ENCODE peak calls at places on chromosomes 11 and 22, in four cellular contexts. Y is ELR, F is NCI-H187, C is WTC11. Z is an unnamed sample.

GRCh38 chr11:72519220-72519881 is 85.0 kb upstream of the CLPB start:
- DNase-seq in F (no peak), Y (peak), C (no peak), Z (no peak)

GRCh38 chr11:31397239-31397834 is 27.7 kb downstream of the DNAJC24 start:
- DNase-seq in F (no peak), C (no peak), Y (peak), Z (no peak)

GRCh38 chr11:43918662-43919061 is 23.8 kb upstream of the C11orf96 start:
- DNase-seq in C (no peak), Y (no peak), F (no peak), Z (no peak)

GRCh38 chr22:45468872-45469572 is 33.7 kb upstream of the FBLN1 start:
- DNase-seq in F (no peak), C (no peak), Y (peak), Z (no peak)

GRCh38 chr22:19291218-19291579 is 320 bp downstream of the CLTCL1 start:
- DNase-seq in C (peak), F (no peak), Y (peak), Z (no peak)

GRCh38 chr11:16820324-16821092 is 82.1 kb downstream of the C11orf58 start:
- DNase-seq in Y (peak), C (peak), F (peak), Z (peak)

GRCh38 chr11:8871283-8871775 is 39.7 kb upstream of the AKIP1 start:
- DNase-seq in F (no peak), C (peak), Y (peak), Z (peak)

GRCh38 chr11:95570845-95571244 is 218.7 kb downstream of the FAM76B start:
- DNase-seq in Y (no peak), C (no peak), F (no peak), Z (no peak)

GRCh38 chr11:70547821-70548670 is 149.7 kb downstream of the CTTN start:
- DNase-seq in Y (no peak), C (no peak), F (no peak), Z (no peak)

GRCh38 chr11:73234403-73235181 is 16.5 kb downstream of the P2RY2 start:
- DNase-seq in Y (no peak), C (no peak), F (no peak), Z (no peak)

GRCh38 chr11:2436521-2437031 is 7.7 kb downstream of the TRPM5 start:
- DNase-seq in F (no peak), Y (no peak), C (no peak), Z (no peak)

GRCh38 chr22:31646186-31647019 is 15.6 kb downstream of the PISD start:
- DNase-seq in F (no peak), Y (peak), C (no peak), Z (no peak)

GRCh38 chr22:41596776-41597634 is 7.4 kb upstream of the PMM1 start:
- DNase-seq in C (peak), F (no peak), Y (peak), Z (peak)

GRCh38 chr11:85694385-85694980 is 8.5 kb upstream of the CCDC89 start:
- DNase-seq in C (no peak), Y (peak), F (no peak), Z (no peak)

GRCh38 chr22:45101828-45102227 is 61.9 kb upstream of the NUP50 start:
- DNase-seq in C (peak), Y (peak), F (no peak), Z (peak)

GRCh38 chr11:69280994-69281393 is 13.0 kb upstream of the MYEOV start:
- DNase-seq in Y (peak), F (no peak), C (no peak), Z (peak)